ENCODE peak calls at places on chromosomes 3 and 15, in six cellular contexts. One of them, this sample, is unnamed.

GRCh38 chr15:70236306-70237103 is 138.8 kb upstream of the TLE3 start:
- DNase-seq in nephron progenitor cell: no peak
- DNase-seq in M059J: peak; percentile 74
- DNase-seq in A673: no peak
- DNase-seq in HCT116: no peak
- DNase-seq in B cell: peak; percentile 45
- DNase-seq in this sample: peak; percentile 89

GRCh38 chr3:29936054-29936453 is 655.2 kb downstream of the RBMS3 start:
- DNase-seq in nephron progenitor cell: no peak
- DNase-seq in M059J: no peak
- DNase-seq in A673: no peak
- DNase-seq in HCT116: no peak
- DNase-seq in B cell: no peak
- DNase-seq in this sample: no peak

GRCh38 chr3:71585891-71586809 is 2.6 kb upstream of the FOXP1 start:
- DNase-seq in nephron progenitor cell: no peak
- DNase-seq in M059J: peak; percentile 32
- DNase-seq in A673: peak; percentile 62
- DNase-seq in HCT116: peak; percentile 6
- DNase-seq in B cell: peak; percentile 69
- DNase-seq in this sample: no peak

GRCh38 chr3:98556164-98557130 is 24.7 kb downstream of the GPR15 start:
- DNase-seq in nephron progenitor cell: no peak
- DNase-seq in M059J: peak; percentile 99
- DNase-seq in A673: no peak
- DNase-seq in HCT116: peak; percentile 93
- DNase-seq in B cell: no peak
- DNase-seq in this sample: no peak

GRCh38 chr3:195466251-195466650 is 23.4 kb upstream of the ACAP2 start:
- DNase-seq in nephron progenitor cell: no peak
- DNase-seq in M059J: peak; percentile 48
- DNase-seq in A673: no peak
- DNase-seq in HCT116: no peak
- DNase-seq in B cell: no peak
- DNase-seq in this sample: no peak

GRCh38 chr15:65085990-65086679 is 9.6 kb downstream of the KBTBD13 start:
- DNase-seq in nephron progenitor cell: peak; percentile 58
- DNase-seq in M059J: peak; percentile 40
- DNase-seq in A673: no peak
- DNase-seq in HCT116: peak; percentile 49
- DNase-seq in B cell: no peak
- DNase-seq in this sample: no peak

GRCh38 chr15:100338971-100339444 is 2.8 kb downstream of the ADAMTS17 start:
- DNase-seq in nephron progenitor cell: peak; percentile 61
- DNase-seq in M059J: peak; percentile 52
- DNase-seq in A673: peak; percentile 48
- DNase-seq in HCT116: peak; percentile 37
- DNase-seq in B cell: no peak
- DNase-seq in this sample: peak; percentile 46

GRCh38 chr3:113468536-113468935 is 27.2 kb upstream of the CFAP44 start:
- DNase-seq in nephron progenitor cell: no peak
- DNase-seq in M059J: no peak
- DNase-seq in A673: peak; percentile 74
- DNase-seq in HCT116: no peak
- DNase-seq in B cell: no peak
- DNase-seq in this sample: no peak

GRCh38 chr3:98188553-98188952 is 22.1 kb downstream of the OR5H15 start:
- DNase-seq in nephron progenitor cell: no peak
- DNase-seq in M059J: peak; percentile 56
- DNase-seq in A673: peak; percentile 5
- DNase-seq in HCT116: peak; percentile 7
- DNase-seq in B cell: no peak
- DNase-seq in this sample: no peak

GRCh38 chr15:63848881-63849551 is 15.3 kb upstream of the HERC1 start:
- DNase-seq in nephron progenitor cell: no peak
- DNase-seq in M059J: no peak
- DNase-seq in A673: no peak
- DNase-seq in HCT116: no peak
- DNase-seq in B cell: no peak
- DNase-seq in this sample: no peak

GRCh38 chr3:189862385-189863023 is 231.3 kb downstream of the TP63 start:
- DNase-seq in nephron progenitor cell: no peak
- DNase-seq in M059J: peak; percentile 82
- DNase-seq in A673: peak; percentile 48
- DNase-seq in HCT116: no peak
- DNase-seq in B cell: no peak
- DNase-seq in this sample: peak; percentile 23

GRCh38 chr3:172546105-172546504 is 22.9 kb upstream of the TNFSF10 start:
- DNase-seq in nephron progenitor cell: no peak
- DNase-seq in M059J: peak; percentile 67
- DNase-seq in A673: no peak
- DNase-seq in HCT116: peak; percentile 26
- DNase-seq in B cell: no peak
- DNase-seq in this sample: no peak

GRCh38 chr15:51274956-51275355 is 63.4 kb downstream of the CYP19A1 start:
- DNase-seq in nephron progenitor cell: no peak
- DNase-seq in M059J: peak; percentile 6
- DNase-seq in A673: no peak
- DNase-seq in HCT116: no peak
- DNase-seq in B cell: no peak
- DNase-seq in this sample: no peak

GRCh38 chr15:65805019-65805738 is 13.1 kb upstream of the DENND4A start:
- DNase-seq in nephron progenitor cell: no peak
- DNase-seq in M059J: no peak
- DNase-seq in A673: no peak
- DNase-seq in HCT116: no peak
- DNase-seq in B cell: no peak
- DNase-seq in this sample: no peak

GRCh38 chr3:62493116-62493801 is 119.9 kb upstream of the FEZF2 start:
- DNase-seq in nephron progenitor cell: no peak
- DNase-seq in M059J: no peak
- DNase-seq in A673: peak; percentile 0
- DNase-seq in HCT116: no peak
- DNase-seq in B cell: no peak
- DNase-seq in this sample: no peak

GRCh38 chr3:9785602-9786001 is 6.7 kb downstream of the TADA3 start:
- DNase-seq in nephron progenitor cell: no peak
- DNase-seq in M059J: no peak
- DNase-seq in A673: no peak
- DNase-seq in HCT116: no peak
- DNase-seq in B cell: no peak
- DNase-seq in this sample: no peak

GRCh38 chr15:75682181-75683135 is 30.2 kb downstream of the CSPG4 start:
- DNase-seq in nephron progenitor cell: no peak
- DNase-seq in M059J: no peak
- DNase-seq in A673: no peak
- DNase-seq in HCT116: no peak
- DNase-seq in B cell: no peak
- DNase-seq in this sample: no peak

GRCh38 chr3:23991236-23992050 is 46.4 kb downstream of the NR1D2 start:
- DNase-seq in nephron progenitor cell: no peak
- DNase-seq in M059J: peak; percentile 63
- DNase-seq in A673: peak; percentile 94
- DNase-seq in HCT116: no peak
- DNase-seq in B cell: no peak
- DNase-seq in this sample: no peak

GRCh38 chr15:40314723-40315276 is 7.1 kb upstream of the PLCB2 start:
- DNase-seq in nephron progenitor cell: no peak
- DNase-seq in M059J: peak; percentile 86
- DNase-seq in A673: no peak
- DNase-seq in HCT116: no peak
- DNase-seq in B cell: no peak
- DNase-seq in this sample: no peak

GRCh38 chr15:86756688-86757087 is 677.0 kb downstream of the AGBL1 start:
- DNase-seq in nephron progenitor cell: no peak
- DNase-seq in M059J: no peak
- DNase-seq in A673: no peak
- DNase-seq in HCT116: no peak
- DNase-seq in B cell: no peak
- DNase-seq in this sample: no peak

GRCh38 chr3:51311055-51311454 is 74.0 kb upstream of the MANF start:
- DNase-seq in nephron progenitor cell: no peak
- DNase-seq in M059J: peak; percentile 24
- DNase-seq in A673: peak; percentile 7
- DNase-seq in HCT116: peak; percentile 23
- DNase-seq in B cell: peak; percentile 13
- DNase-seq in this sample: peak; percentile 17

GRCh38 chr3:45807645-45808540 is 11.6 kb upstream of the SLC6A20 start:
- DNase-seq in nephron progenitor cell: no peak
- DNase-seq in M059J: no peak
- DNase-seq in A673: no peak
- DNase-seq in HCT116: no peak
- DNase-seq in B cell: no peak
- DNase-seq in this sample: no peak